ENCODE peak calls at places on chromosomes 16 and 17, in seven cellular contexts. A is H1, M is GM12891, W is SK-N-SH, O is GM12892, U is HepG2, V is K562. T is an unnamed sample.

GRCh38 chr17:28340374-28340773 is 4.8 kb downstream of the TNFAIP1 start:
- DNase-seq in A (no peak), M (no peak), W (no peak), O (no peak), U (no peak), V (no peak), T (no peak)

GRCh38 chr17:48023408-48024148 is 14.0 kb downstream of the COPZ2 start:
- DNase-seq in A (peak; percentile 93), M (no peak), W (peak; percentile 94), O (no peak), U (peak; percentile 50), V (no peak), T (no peak)

GRCh38 chr17:64585146-64585545 is 77.0 kb downstream of the SMURF2 start:
- DNase-seq in A (no peak), M (no peak), W (no peak), O (no peak), U (no peak), V (no peak), T (no peak)

GRCh38 chr16:72198021-72198420 is 26.1 kb upstream of the PMFBP1 start:
- DNase-seq in A (no peak), M (no peak), W (peak; percentile 68), O (no peak), U (no peak), V (peak; percentile 14), T (no peak)

GRCh38 chr17:57735707-57736106 is 9.4 kb downstream of the CCDC182 start:
- DNase-seq in A (no peak), M (no peak), W (peak; percentile 60), O (no peak), U (peak; percentile 37), V (peak; percentile 19), T (no peak)

GRCh38 chr17:63741251-63742049 is at the start of gene STRADA:
- DNase-seq in A (peak; percentile 97), M (peak; percentile 84), W (peak; percentile 100), O (peak; percentile 82), U (peak; percentile 96), V (peak; percentile 97), T (peak; percentile 95)

GRCh38 chr16:49704586-49705155 is 151.2 kb downstream of the ZNF423 start:
- DNase-seq in A (no peak), M (no peak), W (no peak), O (no peak), U (no peak), V (no peak), T (no peak)

GRCh38 chr17:81251091-81251942 is 12.2 kb downstream of the NDUFAF8 start:
- DNase-seq in A (no peak), M (no peak), W (no peak), O (no peak), U (no peak), V (no peak), T (no peak)

GRCh38 chr16:96935-97381 is 18.9 kb downstream of the MPG start:
- DNase-seq in A (peak; percentile 97), M (peak; percentile 98), W (peak; percentile 95), O (peak; percentile 98), U (peak; percentile 81), V (peak; percentile 97), T (peak; percentile 55)

GRCh38 chr17:81459224-81459623 is 53.4 kb downstream of the ACTG1 start:
- DNase-seq in A (no peak), M (no peak), W (no peak), O (no peak), U (no peak), V (no peak), T (no peak)

GRCh38 chr17:81706232-81706611 is 3.1 kb downstream of the MRPL12 start:
- DNase-seq in A (no peak), M (no peak), W (no peak), O (no peak), U (no peak), V (no peak), T (no peak)

GRCh38 chr17:75490173-75490743 is 25.1 kb downstream of the CASKIN2 start:
- DNase-seq in A (no peak), M (no peak), W (peak; percentile 39), O (no peak), U (no peak), V (no peak), T (no peak)

GRCh38 chr17:19383681-19384470 is 3.1 kb downstream of the MFAP4 start:
- DNase-seq in A (no peak), M (no peak), W (no peak), O (no peak), U (no peak), V (no peak), T (no peak)

GRCh38 chr17:19386974-19387920 is at the start of gene MFAP4:
- DNase-seq in A (peak; percentile 66), M (no peak), W (peak; percentile 91), O (no peak), U (no peak), V (no peak), T (no peak)

GRCh38 chr17:19382581-19383444 is 4.2 kb downstream of the MFAP4 start:
- DNase-seq in A (no peak), M (no peak), W (no peak), O (no peak), U (no peak), V (no peak), T (no peak)

GRCh38 chr17:19386276-19386863 is 620 bp downstream of the MFAP4 start:
- DNase-seq in A (no peak), M (no peak), W (peak; percentile 39), O (no peak), U (no peak), V (no peak), T (no peak)

DNA sequence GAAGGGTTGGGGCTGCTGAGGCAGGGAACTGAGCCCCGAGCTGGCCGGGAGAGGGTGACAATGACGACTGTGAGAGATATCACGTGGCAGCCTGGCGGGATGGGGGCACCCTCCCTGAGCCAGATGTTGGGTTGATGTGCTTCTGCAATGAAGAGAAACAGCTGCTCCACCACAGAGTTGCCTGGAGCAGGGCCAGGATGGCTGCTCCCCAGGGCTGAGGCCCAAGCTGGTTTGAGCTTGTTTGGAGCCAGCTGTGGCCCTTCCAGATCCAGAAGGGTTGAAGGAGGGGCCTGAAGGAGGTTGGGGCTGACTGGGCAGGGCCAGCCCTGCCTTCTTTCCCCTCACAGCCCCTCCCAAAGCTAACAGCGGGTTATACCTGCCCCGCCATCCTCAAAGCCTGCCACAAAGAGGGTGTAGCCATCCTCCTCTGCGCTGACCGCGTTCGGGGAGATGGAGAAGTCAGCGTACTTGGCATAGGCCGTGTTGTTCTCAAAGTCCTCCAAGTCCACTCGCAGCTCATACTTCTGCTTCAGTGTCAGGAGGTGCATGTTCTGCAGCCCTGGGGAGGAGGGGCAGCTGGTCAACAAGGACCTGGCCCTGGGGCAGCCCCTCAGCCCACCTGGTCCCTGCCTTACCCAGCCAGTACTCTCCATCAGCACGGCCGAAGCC is 2.1 kb downstream of the MFAP4 start:
- DNase-seq in A (no peak), M (no peak), W (peak; percentile 84), O (no peak), U (no peak), V (peak; percentile 33), T (no peak)
- TF ChIP-seq TAF1 in A (no peak), M (no peak), W (no peak), O (no peak), U (no peak), V (no peak), T (no peak)

DNA sequence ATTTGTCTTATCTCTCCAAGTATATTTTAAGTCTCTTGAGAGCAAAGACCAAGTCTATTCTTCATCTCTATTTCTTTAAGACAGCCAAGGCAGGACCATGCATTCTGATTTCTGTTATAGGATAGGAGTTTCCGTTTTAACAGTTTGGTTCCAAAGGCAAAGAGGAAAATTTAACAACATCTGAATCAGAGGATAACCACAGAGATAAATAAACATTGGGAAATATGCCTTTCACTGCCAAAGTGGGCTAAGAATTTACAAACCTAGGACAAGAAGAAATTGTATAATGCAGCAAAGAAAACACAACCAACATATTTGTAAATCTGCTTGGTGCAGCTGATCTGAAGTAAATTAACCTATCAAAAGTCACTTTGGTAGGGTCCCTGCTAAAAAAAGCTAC is 37.7 kb downstream of the USP32 start:
- DNase-seq in A (no peak), M (no peak), W (no peak), O (no peak), U (peak; percentile 38), V (no peak), T (no peak)
- TF ChIP-seq TAF1 in A (no peak), M (no peak), W (no peak), O (no peak), U (no peak), V (no peak), T (no peak)

GRCh38 chr16:53816211-53816610 is 112.3 kb downstream of the FTO start:
- DNase-seq in A (no peak), M (no peak), W (no peak), O (no peak), U (no peak), V (no peak), T (no peak)

GRCh38 chr16:53812914-53813313 is 109.0 kb downstream of the FTO start:
- DNase-seq in A (no peak), M (no peak), W (no peak), O (no peak), U (no peak), V (no peak), T (no peak)

GRCh38 chr16:53817812-53818211 is 113.9 kb downstream of the FTO start:
- DNase-seq in A (no peak), M (no peak), W (peak; percentile 19), O (no peak), U (no peak), V (no peak), T (no peak)

GRCh38 chr16:53814791-53815190 is 110.8 kb downstream of the FTO start:
- DNase-seq in A (no peak), M (no peak), W (no peak), O (no peak), U (no peak), V (no peak), T (no peak)

DNA sequence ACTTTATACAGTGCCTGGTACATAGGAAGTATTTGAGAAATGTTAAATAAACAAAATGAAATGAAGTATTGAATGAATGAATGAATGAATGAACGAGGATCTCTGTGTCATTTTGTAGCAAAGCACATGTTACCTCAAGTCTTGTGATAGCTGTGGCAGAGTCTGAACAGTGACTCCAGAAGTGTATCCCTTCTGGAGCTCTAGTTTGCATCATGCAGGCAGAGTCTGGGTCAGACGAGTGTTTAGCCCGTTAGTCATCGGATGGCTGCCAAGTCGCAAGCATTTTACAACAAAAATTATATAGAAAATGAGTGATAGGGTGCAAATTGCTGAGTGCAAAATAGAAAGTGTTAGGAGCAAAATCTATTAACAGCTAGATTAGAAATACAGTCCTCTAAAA is 113.2 kb downstream of the FTO start:
- DNase-seq in A (no peak), M (no peak), W (no peak), O (no peak), U (no peak), V (no peak), T (no peak)
- TF ChIP-seq TAF1 in A (no peak), M (no peak), W (no peak), O (no peak), U (no peak), V (no peak), T (no peak)

GRCh38 chr17:82837586-82838320 is 2.1 kb downstream of the ZNF750 start:
- DNase-seq in A (no peak), M (no peak), W (no peak), O (no peak), U (no peak), V (no peak), T (no peak)
- TF ChIP-seq TAF1 in A (no peak), M (no peak), W (no peak), O (no peak), U (no peak), V (no peak), T (no peak)

T was measured in GM12878.